ENCODE peak calls at places on chromosomes 4 and X, in five cellular contexts. T is foreskin fibroblast, C is activated B cell treated with CpG ODN at 0.5 μM for 24 hours, K is bronchial epithelial cell, N is sigmoid colon. J is an unnamed sample.

GRCh38 chrX:24150051-24150790 is 692 bp downstream of the ZFX start:
- DNase-seq in T (peak), C (peak), N (peak), K (peak), J (peak)

GRCh38 chr4:185914583-185915199 is 102.7 kb upstream of the SORBS2 start:
- DNase-seq in T (no peak), K (no peak), N (no peak), C (no peak), J (no peak)

GRCh38 chr4:72857787-72858186 is 211.7 kb downstream of the COX18 start:
- DNase-seq in T (no peak), N (no peak), C (no peak), K (no peak), J (no peak)

GRCh38 chr4:16492872-16493271 is 266.6 kb upstream of the TAPT1 start:
- DNase-seq in T (no peak), C (no peak), N (no peak), K (no peak), J (no peak)

GRCh38 chrX:155216940-155217450 is 735 bp downstream of the VBP1 start:
- DNase-seq in N (no peak), C (no peak), T (no peak), K (no peak), J (no peak)

GRCh38 chr4:100781433-100781832 is 263.6 kb upstream of the EMCN start:
- DNase-seq in T (no peak), C (no peak), N (no peak), K (no peak), J (no peak)

GRCh38 chr4:13968723-13969122 is 341.2 kb upstream of the BOD1L1 start:
- DNase-seq in K (no peak), C (no peak), T (peak), N (no peak), J (no peak)

GRCh38 chr4:137043184-137043583 is 489.1 kb downstream of the PCDH18 start:
- DNase-seq in T (no peak), N (no peak), K (no peak), C (no peak), J (no peak)

GRCh38 chrX:80550722-80551121 is 130.5 kb downstream of the TENT5D start:
- DNase-seq in C (no peak), N (no peak), K (no peak), T (no peak), J (peak)

GRCh38 chr4:147312376-147313046 is 168.4 kb upstream of the EDNRA start:
- DNase-seq in C (no peak), K (peak), N (no peak), T (peak), J (no peak)

GRCh38 chr4:98482847-98483806 is 175.3 kb downstream of the TSPAN5 start:
- DNase-seq in N (no peak), K (peak), T (peak), C (no peak), J (no peak)

GRCh38 chr4:158008551-158009218 is 164.1 kb downstream of the GASK1B start:
- DNase-seq in K (peak), N (no peak), C (no peak), T (no peak), J (no peak)

GRCh38 chr4:83217721-83218522 is 66.7 kb downstream of the COQ2 start:
- DNase-seq in T (no peak), K (peak), C (peak), N (no peak), J (peak)

GRCh38 chrX:71615954-71616353 is 2.4 kb downstream of the CXCR3 start:
- DNase-seq in T (no peak), C (no peak), K (no peak), N (peak), J (no peak)

GRCh38 chr4:37561803-37562207 is 124.4 kb downstream of the RELL1 start:
- DNase-seq in N (no peak), C (no peak), K (peak), T (no peak), J (peak)

GRCh38 chr4:147011386-147011785 is 65.7 kb upstream of the TTC29 start:
- DNase-seq in K (no peak), C (no peak), T (no peak), N (no peak), J (no peak)

GRCh38 chr4:40482985-40483647 is 146.5 kb downstream of the RBM47 start:
- DNase-seq in K (no peak), N (no peak), T (no peak), C (no peak), J (no peak)

GRCh38 chr4:142549726-142550463 is 296.2 kb downstream of the INPP4B start:
- DNase-seq in T (peak), N (no peak), C (no peak), K (peak), J (peak)

GRCh38 chr4:107850438-107850837 is 25.7 kb downstream of the SGMS2 start:
- DNase-seq in T (no peak), N (no peak), K (no peak), C (no peak), J (no peak)

GRCh38 chr4:186669159-186669720 is 54.4 kb downstream of the FAT1 start:
- DNase-seq in T (peak), N (peak), K (peak), C (no peak), J (no peak)

GRCh38 chrX:87805829-87806490 is 288.4 kb downstream of the KLHL4 start:
- DNase-seq in C (no peak), K (no peak), T (no peak), N (no peak), J (no peak)

GRCh38 chr4:189071241-189071640 is 869.4 kb upstream of the FRG1 start:
- DNase-seq in C (no peak), K (no peak), T (no peak), N (no peak), J (no peak)

GRCh38 chrX:151753313-151754041 is 18.9 kb downstream of the CNGA2 start:
- DNase-seq in N (peak), C (no peak), K (peak), T (peak), J (peak)

GRCh38 chr4:10703146-10703545 is 18.6 kb upstream of the CLNK start:
- DNase-seq in N (no peak), K (peak), C (no peak), T (no peak), J (no peak)

GRCh38 chr4:118014831-118015230 is 19.5 kb upstream of the NDST3 start:
- DNase-seq in C (no peak), N (no peak), K (no peak), T (no peak), J (no peak)

GRCh38 chr4:118012142-118012541 is 22.1 kb upstream of the NDST3 start:
- DNase-seq in K (no peak), C (no peak), N (no peak), T (no peak), J (no peak)
- TF ChIP-seq CTCF in K (peak), C (no peak), N (no peak), T (no peak), J (no peak)

DNA sequence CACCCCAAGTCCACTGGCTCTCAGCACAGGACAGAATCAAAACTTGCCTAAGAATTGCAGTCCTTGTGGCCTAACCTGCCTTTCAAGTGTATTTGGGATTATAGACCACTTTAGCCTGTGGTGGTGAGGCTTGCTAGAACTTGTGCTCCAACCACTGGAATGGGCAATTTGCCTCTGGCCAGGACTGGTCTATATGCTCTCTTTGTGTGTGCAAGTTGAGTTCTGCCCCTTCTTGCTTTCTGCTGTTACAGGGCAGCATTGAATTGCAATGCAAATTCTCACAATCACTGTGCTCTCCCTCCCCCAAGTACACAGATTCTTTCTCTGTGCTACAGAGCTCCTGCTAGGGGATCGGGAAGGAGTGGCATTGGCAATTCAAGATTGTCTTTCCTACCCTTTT is 233.6 kb upstream of the DIPK2B start:
- DNase-seq in C (no peak), K (peak), T (no peak), N (no peak), J (no peak)
- TF ChIP-seq CTCF in C (no peak), K (no peak), T (no peak), N (no peak), J (no peak)

DNA sequence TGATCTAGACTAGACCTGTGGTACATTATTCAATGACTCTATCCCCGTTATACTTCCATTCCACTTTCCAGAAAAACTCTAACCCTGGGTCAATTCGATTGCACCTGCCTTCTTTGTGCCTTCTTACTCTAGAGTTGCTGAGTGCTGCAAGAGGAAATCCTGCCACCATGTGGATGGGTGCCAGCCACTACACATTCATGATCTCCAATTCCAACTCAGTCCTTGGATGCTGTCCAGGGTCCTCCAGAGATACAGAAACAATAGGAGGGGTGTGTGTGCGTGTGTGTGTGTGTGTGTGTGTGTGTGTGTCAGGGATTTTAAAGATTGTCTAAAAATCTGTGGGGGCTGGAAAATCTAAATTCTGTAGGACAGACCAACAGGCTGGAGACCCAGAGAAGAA is 42.9 kb upstream of the INTS6L start:
- DNase-seq in N (peak), C (no peak), T (peak), K (peak), J (peak)
- TF ChIP-seq CTCF in N (peak), C (no peak), T (no peak), K (peak), J (no peak)

GRCh38 chr4:138576684-138577083 is 334.5 kb upstream of the SLC7A11 start:
- DNase-seq in T (peak), C (no peak), K (peak), N (no peak), J (peak)
- TF ChIP-seq CTCF in T (peak), C (no peak), K (peak), N (no peak), J (peak)